ENCODE peak calls at places on chromosome 2, in six cellular contexts. G, V, N, S, R and T are unnamed samples.

GRCh38 chr2:60984717-60985116 is 32.8 kb upstream of the PEX13 start:
- DNase-seq in N (no peak), G (no peak), R (no peak), V (no peak), S (peak; percentile 55), T (no peak)

GRCh38 chr2:5657216-5657615 is 35.0 kb upstream of the SOX11 start:
- DNase-seq in V (no peak), R (no peak), N (no peak), G (no peak), S (no peak), T (no peak)

GRCh38 chr2:25822190-25823117 is 55.8 kb downstream of the ASXL2 start:
- DNase-seq in N (peak; percentile 15), G (peak; percentile 41), R (no peak), V (peak; percentile 28), S (no peak), T (no peak)

GRCh38 chr2:151637284-151637781 is 96.9 kb downstream of the NEB start:
- DNase-seq in N (no peak), V (no peak), G (peak; percentile 56), R (no peak), S (peak; percentile 91), T (no peak)

GRCh38 chr2:53407363-53408080 is 360.1 kb upstream of the CHAC2 start:
- DNase-seq in R (peak; percentile 85), S (no peak), N (no peak), G (no peak), V (no peak), T (no peak)

GRCh38 chr2:85131116-85131515 is 2.1 kb upstream of the TCF7L1 start:
- DNase-seq in G (no peak), R (peak; percentile 21), V (no peak), N (no peak), S (peak; percentile 45), T (no peak)

GRCh38 chr2:164839914-164840457 is 1.6 kb downstream of the COBLL1 start:
- DNase-seq in V (no peak), S (no peak), R (peak; percentile 66), G (no peak), N (no peak), T (no peak)

GRCh38 chr2:176508374-176508773 is 239.1 kb downstream of the MTX2 start:
- DNase-seq in R (no peak), N (no peak), V (no peak), S (no peak), G (no peak), T (no peak)

GRCh38 chr2:236718207-236718992 is 148.8 kb downstream of the ACKR3 start:
- DNase-seq in S (no peak), G (no peak), V (no peak), N (no peak), R (peak; percentile 60), T (no peak)

GRCh38 chr2:238155051-238155760 is 3.6 kb upstream of the ERFE start:
- DNase-seq in G (no peak), S (no peak), N (no peak), R (no peak), V (peak; percentile 65), T (no peak)

GRCh38 chr2:233650981-233651380 is 14.7 kb downstream of the UGT1A10 start:
- DNase-seq in V (no peak), S (no peak), N (no peak), R (no peak), G (no peak), T (no peak)

GRCh38 chr2:113282747-113283533 is 4.2 kb upstream of the PAX8 start:
- DNase-seq in S (peak; percentile 94), N (no peak), G (no peak), V (peak; percentile 48), R (peak; percentile 24), T (no peak)

GRCh38 chr2:224838335-224838734 is 122.2 kb upstream of the CCDC195 start:
- DNase-seq in V (no peak), N (no peak), G (no peak), S (no peak), R (no peak), T (peak; percentile 39)

GRCh38 chr2:230898016-230898415 is 27.0 kb downstream of the GPR55 start:
- DNase-seq in R (no peak), G (no peak), N (peak; percentile 3), S (no peak), V (no peak), T (no peak)

GRCh38 chr2:80068068-80068467 is 236.5 kb downstream of the LRRTM1 start:
- DNase-seq in R (no peak), S (no peak), G (no peak), N (no peak), V (no peak), T (no peak)

GRCh38 chr2:236352761-236353593 is 88.8 kb upstream of the ASB18 start:
- DNase-seq in R (peak; percentile 52), G (no peak), S (peak; percentile 50), V (no peak), N (no peak), T (peak; percentile 5)

GRCh38 chr2:233928594-233929351 is 11.6 kb downstream of the TRPM8 start:
- DNase-seq in V (no peak), G (peak; percentile 3), S (peak; percentile 61), N (no peak), R (peak; percentile 56), T (no peak)

DNA sequence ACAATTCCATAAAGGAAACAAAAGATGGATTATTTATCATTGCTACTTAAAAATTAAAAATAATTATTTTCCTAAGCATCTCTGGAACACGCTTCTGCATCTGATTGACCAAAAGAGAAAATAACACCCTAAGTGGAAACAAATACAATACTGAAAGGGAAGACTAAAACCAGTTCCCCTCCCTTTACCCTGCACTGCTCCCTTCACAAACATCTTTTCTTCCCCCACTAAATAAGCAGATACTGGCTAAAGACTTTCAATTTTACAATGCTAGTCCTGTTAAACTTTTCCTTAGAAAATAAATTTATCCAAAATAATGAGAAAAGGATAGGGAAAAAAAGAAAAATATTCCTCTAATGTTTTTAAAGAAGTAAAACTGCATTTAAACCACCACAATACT is 4.3 kb downstream of the NCKAP1 start:
- DNase-seq in G (no peak), R (no peak), S (no peak), N (no peak), V (no peak), T (no peak)
- H3K4me3 ChIP-seq in G (no peak overlapping the region), R (no peak overlapping the region), S (no peak overlapping the region), N (no peak overlapping the region), V (peak overlapping the region; percentile 85), T (no peak overlapping the region)

DNA sequence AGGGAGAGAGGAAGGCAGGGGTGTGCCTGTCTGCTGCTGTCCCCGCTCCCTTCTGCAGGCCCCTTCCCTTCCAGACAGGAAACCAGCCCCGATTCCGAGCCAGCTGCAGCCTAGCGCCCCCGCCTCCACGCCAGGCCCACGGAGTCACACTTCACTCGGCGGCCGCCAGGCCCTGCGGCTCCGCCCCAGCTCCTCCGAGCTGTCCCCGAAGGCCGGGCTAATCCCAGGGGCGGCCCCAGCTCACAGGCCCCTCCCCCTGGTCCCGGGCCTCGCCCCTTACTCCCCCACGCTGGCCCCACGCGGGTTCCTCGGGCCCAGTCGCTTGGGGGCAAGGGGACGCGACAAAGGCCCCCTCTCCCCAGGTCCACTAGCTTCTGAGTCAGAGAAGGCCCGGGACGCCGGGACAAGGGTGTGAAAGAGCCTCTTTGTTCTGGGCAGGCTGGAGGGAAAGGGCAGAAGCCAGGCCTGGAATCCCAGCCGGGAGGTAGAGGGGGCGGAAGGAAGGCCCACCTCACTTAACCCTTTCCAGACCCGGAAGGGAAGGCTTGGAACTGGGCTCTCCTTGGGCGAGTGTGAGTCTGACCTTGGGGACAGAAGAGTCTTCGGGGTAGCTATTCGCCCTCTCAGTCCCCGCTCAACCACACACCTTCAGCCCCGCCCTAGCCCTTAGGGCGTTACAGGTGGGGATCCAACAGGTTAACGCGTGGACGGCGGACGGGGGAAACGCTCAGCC is 1.2 kb downstream of the RTKN start:
- DNase-seq in V (peak; percentile 89), N (peak; percentile 73), S (peak; percentile 92), G (no peak), R (peak; percentile 82), T (peak; percentile 25)
- TF ChIP-seq CTCF in V (peak; percentile 17), N (peak; percentile 29), S (no peak), G (no peak), R (peak; percentile 26), T (peak; percentile 31)

GRCh38 chr2:120290737-120291136 is 38.1 kb downstream of the RALB start:
- DNase-seq in V (no peak), R (no peak), S (no peak), N (no peak), G (no peak), T (no peak)

GRCh38 chr2:120289221-120289906 is 36.7 kb downstream of the RALB start:
- DNase-seq in G (no peak), N (no peak), V (no peak), R (peak; percentile 8), S (no peak), T (no peak)

GRCh38 chr2:120287183-120288015 is 34.7 kb downstream of the RALB start:
- DNase-seq in V (no peak), N (no peak), R (peak; percentile 91), S (peak; percentile 36), G (no peak), T (peak; percentile 78)

GRCh38 chr2:120291464-120292311 is 39.0 kb downstream of the RALB start:
- DNase-seq in N (no peak), G (no peak), S (no peak), R (peak; percentile 95), V (no peak), T (no peak)

DNA sequence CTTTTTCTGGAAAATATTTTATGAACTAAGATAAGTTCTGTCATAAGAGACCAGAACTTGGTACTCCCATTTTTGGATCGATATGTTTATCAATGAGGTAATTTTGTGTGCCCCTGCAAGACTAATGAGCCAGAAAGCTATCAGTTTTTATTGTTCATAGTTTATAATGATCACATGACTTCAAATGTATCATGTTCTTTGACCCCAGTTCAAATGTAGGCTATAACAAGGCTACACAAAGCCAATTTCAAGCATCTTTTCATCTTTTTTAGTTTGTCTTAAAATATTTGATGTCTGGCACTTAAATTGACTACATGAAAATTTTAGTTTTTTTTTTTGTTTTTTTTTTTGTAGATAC is 35.3 kb downstream of the RALB start:
- DNase-seq in S (no peak), V (no peak), N (no peak), R (no peak), G (no peak), T (no peak)
- H3K4me3 ChIP-seq in S (no peak overlapping the region), V (no peak overlapping the region), N (no peak overlapping the region), R (peak overlapping the region; percentile 34), G (no peak overlapping the region), T (no peak overlapping the region)

GRCh38 chr2:44560961-44561360 is 199.2 kb downstream of the CAMKMT start:
- DNase-seq in S (no peak), G (no peak), V (no peak), N (no peak), R (peak; percentile 50), T (no peak)

GRCh38 chr2:44562737-44563136 is 201.0 kb downstream of the CAMKMT start:
- DNase-seq in G (no peak), N (no peak), S (peak; percentile 13), R (no peak), V (no peak), T (no peak)

GRCh38 chr2:44559108-44559507 is 197.4 kb downstream of the CAMKMT start:
- DNase-seq in S (no peak), N (no peak), R (no peak), G (no peak), V (no peak), T (no peak)

GRCh38 chr2:44564752-44565151 is 203.0 kb downstream of the CAMKMT start:
- DNase-seq in G (no peak), V (no peak), N (no peak), R (no peak), S (no peak), T (no peak)

DNA sequence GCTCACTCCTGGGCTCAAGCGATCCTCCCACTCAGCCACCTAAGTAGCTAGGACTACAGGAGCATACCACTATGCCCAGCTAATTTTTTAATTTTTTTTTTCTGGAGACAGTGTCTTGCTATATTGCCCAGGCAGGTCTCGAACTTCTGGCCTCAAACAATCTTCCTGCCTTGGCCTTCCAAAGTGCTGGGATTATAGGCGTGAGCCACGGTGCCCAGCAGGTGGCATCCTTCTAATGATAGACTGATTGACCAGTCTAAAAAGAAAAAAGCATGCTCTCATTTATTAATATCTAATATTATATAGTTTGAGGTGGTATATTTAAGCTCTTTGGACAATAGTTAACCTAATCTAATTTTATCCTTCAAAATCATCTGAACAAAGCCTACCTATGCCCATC is 198.6 kb downstream of the CAMKMT start:
- DNase-seq in N (no peak), G (no peak), V (no peak), S (peak; percentile 28), R (peak; percentile 58), T (no peak)
- TF ChIP-seq CTCF in N (no peak), G (no peak), V (peak; percentile 22), S (peak; percentile 33), R (peak; percentile 67), T (no peak)